ENCODE peak calls at places on chromosomes 2 and 18, in eight cellular contexts. B is endothelial cell of umbilical vein, N is uterus, J is HFFc6, V is hippocampal formation, Y is OCI-M1, Z is ACHN, O is osteocyte. D is an unnamed sample.

GRCh38 chr2:18356676-18357075 is 203.8 kb downstream of the RDH14 start:
- DNase-seq in Z (peak; percentile 38), J (peak; percentile 29), V (no peak), Y (no peak), O (no peak), N (no peak), B (peak; percentile 73), D (peak; percentile 67)

GRCh38 chr2:23640711-23641110 is 255.7 kb downstream of the KLHL29 start:
- DNase-seq in O (no peak), Y (no peak), B (no peak), J (no peak), N (no peak), V (no peak), Z (no peak), D (no peak)

GRCh38 chr2:100214265-100214961 is 72.0 kb upstream of the AFF3 start:
- DNase-seq in Z (no peak), J (no peak), N (peak; percentile 29), O (no peak), Y (peak; percentile 12), B (no peak), V (no peak), D (no peak)

GRCh38 chr18:66196805-66197204 is 407.1 kb downstream of the CDH19 start:
- DNase-seq in O (no peak), N (no peak), Y (no peak), V (no peak), J (no peak), Z (no peak), B (no peak), D (no peak)

GRCh38 chr18:48003426-48004349 is 73.2 kb upstream of the SMAD2 start:
- DNase-seq in J (peak; percentile 54), Y (no peak), N (peak; percentile 34), V (no peak), B (peak; percentile 54), Z (peak; percentile 41), O (no peak), D (peak; percentile 66)

GRCh38 chr2:66833036-66833435 is 398.1 kb downstream of the MEIS1 start:
- DNase-seq in V (no peak), B (no peak), O (no peak), J (no peak), N (no peak), Z (no peak), Y (no peak), D (no peak)

GRCh38 chr18:37266290-37266689 is 299.3 kb downstream of the CELF4 start:
- DNase-seq in O (no peak), Z (peak; percentile 4), V (no peak), N (no peak), B (no peak), J (no peak), Y (peak; percentile 5), D (no peak)

GRCh38 chr2:115976916-115977315 is 1534.5 kb downstream of the DPP10 start:
- DNase-seq in B (no peak), J (no peak), Y (no peak), O (no peak), V (no peak), N (no peak), Z (no peak), D (no peak)

GRCh38 chr18:8848541-8848940 is 143.2 kb downstream of the MTCL1 start:
- DNase-seq in Y (no peak), N (no peak), J (no peak), O (no peak), V (no peak), B (no peak), Z (no peak), D (no peak)

GRCh38 chr2:218024871-218025270 is 22.1 kb upstream of the TNS1 start:
- DNase-seq in Z (no peak), B (no peak), O (no peak), V (no peak), Y (no peak), N (peak; percentile 5), J (no peak), D (no peak)

GRCh38 chr2:97664636-97664970 is 759 bp upstream of the ACTR1B start:
- DNase-seq in B (no peak), O (no peak), Z (peak; percentile 57), J (no peak), Y (peak; percentile 89), N (no peak), V (no peak), D (no peak)

D was measured in RCC 7860.